ENCODE peak calls at places on chromosomes 2 and 18, in seven cellular contexts. C is KG1, G is astrocyte, U is cortex of kidney, H is amniotic stem cell, S is ovary, R is heart left ventricle. N is an unnamed sample.

GRCh38 chr2:129754831-129755230 is 224.6 kb upstream of the RAB6C start:
- DNase-seq in C (no peak), G (no peak), U (no peak), H (no peak), S (no peak), R (no peak), N (no peak)

GRCh38 chr2:33489835-33490431 is 13.5 kb downstream of the RASGRP3 start:
- DNase-seq in C (no peak), G (no peak), U (no peak), H (no peak), S (no peak), R (no peak), N (no peak)

GRCh38 chr18:34491719-34492118 is 218.4 kb upstream of the DTNA start:
- DNase-seq in C (no peak), G (no peak), U (no peak), H (no peak), S (no peak), R (no peak), N (no peak)

GRCh38 chr2:54086157-54086556 is 29.3 kb upstream of the ACYP2 start:
- DNase-seq in C (no peak), G (no peak), U (no peak), H (no peak), S (no peak), R (no peak), N (no peak)

GRCh38 chr18:47249602-47250001 is 1.9 kb downstream of the SKOR2 start:
- DNase-seq in C (no peak), G (no peak), U (no peak), H (no peak), S (no peak), R (no peak), N (no peak)

GRCh38 chr2:158573739-158574138 is 117.0 kb downstream of the PKP4 start:
- DNase-seq in C (no peak), G (no peak), U (no peak), H (no peak), S (no peak), R (no peak), N (no peak)

GRCh38 chr2:99480390-99480789 is 9.4 kb downstream of the REV1 start:
- DNase-seq in C (no peak), G (peak; percentile 24), U (no peak), H (no peak), S (no peak), R (no peak), N (peak; percentile 22)

GRCh38 chr2:165621086-165621560 is 151.6 kb downstream of the CSRNP3 start:
- DNase-seq in C (no peak), G (peak; percentile 64), U (no peak), H (no peak), S (no peak), R (no peak), N (no peak)

GRCh38 chr2:112275314-112275886 is at the start of gene ZC3H6:
- DNase-seq in C (peak; percentile 94), G (peak; percentile 98), U (peak; percentile 77), H (peak; percentile 91), S (peak; percentile 100), R (peak; percentile 100), N (peak; percentile 97)

GRCh38 chr2:128986867-128987268 is 668.2 kb upstream of the HS6ST1 start:
- DNase-seq in C (no peak), G (no peak), U (no peak), H (no peak), S (no peak), R (no peak), N (no peak)

GRCh38 chr2:233764264-233764663 is 4.2 kb downstream of the UGT1A1 start:
- DNase-seq in C (no peak), G (peak; percentile 78), U (no peak), H (no peak), S (no peak), R (no peak), N (no peak)

GRCh38 chr2:236935131-236935530 is 150.6 kb upstream of the COPS8 start:
- DNase-seq in C (no peak), G (no peak), U (no peak), H (no peak), S (no peak), R (no peak), N (no peak)

GRCh38 chr2:3413642-3414041 is 34.1 kb downstream of the TRAPPC12 start:
- DNase-seq in C (no peak), G (no peak), U (no peak), H (no peak), S (no peak), R (no peak), N (no peak)

GRCh38 chr2:201890447-201890846 is 84.1 kb downstream of the CDK15 start:
- DNase-seq in C (no peak), G (no peak), U (no peak), H (no peak), S (no peak), R (no peak), N (no peak)

GRCh38 chr2:190205643-190206042 is 114.0 kb downstream of the HIBCH start:
- DNase-seq in C (no peak), G (peak; percentile 15), U (no peak), H (no peak), S (no peak), R (no peak), N (no peak)

GRCh38 chr2:120398051-120398960 is 52.4 kb downstream of the INHBB start:
- DNase-seq in C (no peak), G (peak; percentile 47), U (no peak), H (peak; percentile 77), S (no peak), R (no peak), N (no peak)

GRCh38 chr2:122218596-122218995 is 463.1 kb downstream of the TSN start:
- DNase-seq in C (no peak), G (no peak), U (no peak), H (no peak), S (no peak), R (no peak), N (no peak)

GRCh38 chr2:182545420-182546167 is 118.8 kb upstream of the PDE1A start:
- DNase-seq in C (no peak), G (no peak), U (no peak), H (no peak), S (no peak), R (no peak), N (no peak)

GRCh38 chr2:176110975-176111663 is 4.0 kb downstream of the HOXD11 start:
- DNase-seq in C (no peak), G (no peak), U (no peak), H (no peak), S (peak; percentile 69), R (no peak), N (peak; percentile 74)

GRCh38 chr18:45588284-45588683 is 27.0 kb upstream of the SLC14A2 start:
- DNase-seq in C (no peak), G (peak; percentile 50), U (no peak), H (no peak), S (no peak), R (no peak), N (no peak)

GRCh38 chr2:135960598-135961551 is 24.6 kb downstream of the DARS1 start:
- DNase-seq in C (no peak), G (peak; percentile 80), U (no peak), H (no peak), S (no peak), R (no peak), N (no peak)

GRCh38 chr18:49017813-49018552 is 67.2 kb upstream of the SMAD7 start:
- DNase-seq in C (no peak), G (no peak), U (no peak), H (no peak), S (peak; percentile 29), R (no peak), N (no peak)

GRCh38 chr2:145060876-145061275 is 541.0 kb upstream of the ZEB2 start:
- DNase-seq in C (no peak), G (no peak), U (no peak), H (no peak), S (no peak), R (no peak), N (no peak)

GRCh38 chr2:97965146-97965545 is 30.6 kb downstream of the TMEM131 start:
- DNase-seq in C (no peak), G (no peak), U (no peak), H (no peak), S (no peak), R (no peak), N (no peak)

GRCh38 chr2:157441072-157441454 is 2.8 kb downstream of the CYTIP start:
- DNase-seq in C (no peak), G (no peak), U (no peak), H (no peak), S (no peak), R (no peak), N (peak; percentile 33)

GRCh38 chr2:133666621-133667020 is 98.4 kb upstream of the NCKAP5 start:
- DNase-seq in C (no peak), G (no peak), U (no peak), H (no peak), S (no peak), R (no peak), N (no peak)

GRCh38 chr2:178394816-178395215 is 56.2 kb downstream of the PRKRA start:
- DNase-seq in C (no peak), G (no peak), U (no peak), H (no peak), S (no peak), R (no peak), N (no peak)

GRCh38 chr2:57075226-57075625 is 891.4 kb downstream of the CCDC85A start:
- DNase-seq in C (no peak), G (peak; percentile 5), U (no peak), H (no peak), S (no peak), R (no peak), N (no peak)

GRCh38 chr2:54672587-54673456 is 50.6 kb upstream of the EML6 start:
- DNase-seq in C (no peak), G (no peak), U (no peak), H (no peak), S (no peak), R (no peak), N (peak; percentile 55)

GRCh38 chr2:221896505-221897151 is 324.5 kb upstream of the EPHA4 start:
- DNase-seq in C (no peak), G (peak; percentile 93), U (no peak), H (no peak), S (peak; percentile 44), R (no peak), N (no peak)

GRCh38 chr2:96305091-96305978 is at the start of gene SNRNP200:
- DNase-seq in C (peak; percentile 80), G (peak; percentile 62), U (no peak), H (peak; percentile 63), S (peak; percentile 91), R (peak; percentile 94), N (peak; percentile 87)

N was measured in GM13977.